ENCODE peak calls at places on chromosomes 7 and 10, in ten cellular contexts. One of them, this sample, is unnamed. For H3K27me3, the result is how much of the 10 kb centered on the place peaks cover.

GRCh38 chr7:155352753-155353115 is 55.1 kb downstream of the INSIG1 start:
- DNase-seq in body of pancreas: no peak
- DNase-seq in BJ: no peak
- DNase-seq in brain microvascular endothelial cell: no peak
- DNase-seq in adipocyte: no peak
- DNase-seq in GM23248: no peak
- DNase-seq in adrenal gland: no peak
- DNase-seq in heart right ventricle: no peak
- DNase-seq in pancreas: no peak
- DNase-seq in CD4-positive, alpha-beta memory T cell: no peak
- DNase-seq in this sample: no peak

GRCh38 chr7:102991077-102991539 is 78.3 kb downstream of the LRRC17 start:
- DNase-seq in body of pancreas: no peak
- DNase-seq in brain microvascular endothelial cell: no peak
- DNase-seq in pancreas: no peak
- DNase-seq in adrenal gland: no peak
- DNase-seq in BJ: no peak
- DNase-seq in heart right ventricle: no peak
- DNase-seq in adipocyte: no peak
- DNase-seq in CD4-positive, alpha-beta memory T cell: no peak
- DNase-seq in GM23248: no peak
- DNase-seq in this sample: no peak

GRCh38 chr7:7653568-7654187 is 13.1 kb downstream of the UMAD1 start:
- DNase-seq in adipocyte: peak
- DNase-seq in pancreas: no peak
- DNase-seq in BJ: no peak
- DNase-seq in heart right ventricle: no peak
- DNase-seq in adrenal gland: no peak
- DNase-seq in body of pancreas: no peak
- DNase-seq in brain microvascular endothelial cell: no peak
- DNase-seq in GM23248: peak
- DNase-seq in CD4-positive, alpha-beta memory T cell: peak
- DNase-seq in this sample: no peak

GRCh38 chr7:101674439-101674838 is 45.3 kb upstream of the MYL10 start:
- DNase-seq in BJ: no peak
- DNase-seq in pancreas: no peak
- DNase-seq in GM23248: no peak
- DNase-seq in heart right ventricle: no peak
- DNase-seq in adipocyte: no peak
- DNase-seq in brain microvascular endothelial cell: no peak
- DNase-seq in CD4-positive, alpha-beta memory T cell: no peak
- DNase-seq in body of pancreas: no peak
- DNase-seq in adrenal gland: no peak
- DNase-seq in this sample: no peak

GRCh38 chr7:64521409-64521984 is 41.4 kb downstream of the ZNF680 start:
- DNase-seq in GM23248: no peak
- DNase-seq in brain microvascular endothelial cell: no peak
- DNase-seq in body of pancreas: no peak
- DNase-seq in heart right ventricle: no peak
- DNase-seq in adrenal gland: no peak
- DNase-seq in BJ: no peak
- DNase-seq in adipocyte: no peak
- DNase-seq in pancreas: no peak
- DNase-seq in CD4-positive, alpha-beta memory T cell: no peak
- DNase-seq in this sample: no peak

GRCh38 chr10:73871295-73871914 is 3.0 kb downstream of the CAMK2G start:
- DNase-seq in heart right ventricle: no peak
- DNase-seq in GM23248: peak
- DNase-seq in adipocyte: no peak
- DNase-seq in pancreas: no peak
- DNase-seq in body of pancreas: no peak
- DNase-seq in adrenal gland: no peak
- DNase-seq in BJ: no peak
- DNase-seq in brain microvascular endothelial cell: no peak
- DNase-seq in CD4-positive, alpha-beta memory T cell: no peak
- DNase-seq in this sample: no peak

GRCh38 chr10:101425535-101425934 is 71.6 kb downstream of the BTRC start:
- DNase-seq in adipocyte: no peak
- DNase-seq in GM23248: no peak
- DNase-seq in brain microvascular endothelial cell: no peak
- DNase-seq in heart right ventricle: no peak
- DNase-seq in adrenal gland: no peak
- DNase-seq in body of pancreas: no peak
- DNase-seq in pancreas: no peak
- DNase-seq in BJ: no peak
- DNase-seq in CD4-positive, alpha-beta memory T cell: no peak
- DNase-seq in this sample: no peak

GRCh38 chr7:140200102-140200989 is 23.6 kb upstream of the KDM7A start:
- DNase-seq in adipocyte: peak
- DNase-seq in GM23248: peak
- DNase-seq in pancreas: no peak
- DNase-seq in adrenal gland: no peak
- DNase-seq in body of pancreas: peak
- DNase-seq in heart right ventricle: no peak
- DNase-seq in brain microvascular endothelial cell: peak
- DNase-seq in BJ: no peak
- DNase-seq in CD4-positive, alpha-beta memory T cell: no peak
- DNase-seq in this sample: no peak

GRCh38 chr7:41758321-41758720 is 55.4 kb upstream of the INHBA start:
- DNase-seq in body of pancreas: no peak
- DNase-seq in adrenal gland: no peak
- DNase-seq in adipocyte: peak
- DNase-seq in brain microvascular endothelial cell: no peak
- DNase-seq in CD4-positive, alpha-beta memory T cell: no peak
- DNase-seq in BJ: no peak
- DNase-seq in heart right ventricle: no peak
- DNase-seq in GM23248: no peak
- DNase-seq in pancreas: no peak
- DNase-seq in this sample: no peak

GRCh38 chr10:61682323-61682722 is 19.6 kb downstream of the CABCOCO1 start:
- DNase-seq in CD4-positive, alpha-beta memory T cell: no peak
- DNase-seq in body of pancreas: no peak
- DNase-seq in pancreas: no peak
- DNase-seq in heart right ventricle: no peak
- DNase-seq in GM23248: no peak
- DNase-seq in BJ: no peak
- DNase-seq in adipocyte: no peak
- DNase-seq in adrenal gland: no peak
- DNase-seq in brain microvascular endothelial cell: no peak
- DNase-seq in this sample: no peak

GRCh38 chr10:61688551-61689308 is 26.0 kb downstream of the CABCOCO1 start:
- DNase-seq in pancreas: no peak
- DNase-seq in GM23248: peak
- DNase-seq in body of pancreas: no peak
- DNase-seq in brain microvascular endothelial cell: no peak
- DNase-seq in heart right ventricle: no peak
- DNase-seq in adipocyte: peak
- DNase-seq in BJ: no peak
- DNase-seq in adrenal gland: no peak
- DNase-seq in CD4-positive, alpha-beta memory T cell: no peak
- DNase-seq in this sample: no peak

DNA sequence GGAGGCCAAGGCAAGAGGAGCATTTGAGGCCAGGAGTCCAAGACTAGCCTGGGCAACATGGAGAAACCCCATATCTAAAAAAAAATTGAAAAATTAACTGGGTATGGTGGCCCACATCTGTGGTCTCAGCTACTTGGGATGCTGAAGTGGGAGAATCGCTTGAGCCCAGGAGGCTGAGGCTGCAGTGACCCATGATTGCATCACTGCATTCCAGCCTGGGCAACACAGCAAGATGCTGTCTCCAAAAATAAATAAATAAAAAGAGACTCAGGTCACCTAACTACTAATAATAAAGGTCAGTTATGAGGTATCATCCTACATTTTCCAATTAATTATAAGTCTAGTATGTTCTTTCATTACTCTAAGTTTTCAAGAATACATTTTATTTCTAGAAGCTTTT is 20.6 kb downstream of the CABCOCO1 start:
- DNase-seq in adrenal gland: no peak
- DNase-seq in adipocyte: no peak
- DNase-seq in pancreas: no peak
- DNase-seq in GM23248: no peak
- DNase-seq in CD4-positive, alpha-beta memory T cell: no peak
- DNase-seq in body of pancreas: no peak
- DNase-seq in heart right ventricle: no peak
- DNase-seq in BJ: no peak
- DNase-seq in brain microvascular endothelial cell: no peak
- DNase-seq in this sample: no peak
- H3K27me3 ChIP-seq in adrenal gland: under half
- H3K27me3 ChIP-seq in adipocyte: under half
- H3K27me3 ChIP-seq in pancreas: under half
- H3K27me3 ChIP-seq in GM23248: under half
- H3K27me3 ChIP-seq in CD4-positive, alpha-beta memory T cell: under half
- H3K27me3 ChIP-seq in body of pancreas: under half
- H3K27me3 ChIP-seq in heart right ventricle: under half
- H3K27me3 ChIP-seq in BJ: under half
- H3K27me3 ChIP-seq in brain microvascular endothelial cell: under half
- H3K27me3 ChIP-seq in this sample: under half

GRCh38 chr10:8060010-8060703 is 5.7 kb downstream of the GATA3 start:
- DNase-seq in adrenal gland: peak
- DNase-seq in BJ: peak
- DNase-seq in adipocyte: peak
- DNase-seq in GM23248: peak
- DNase-seq in heart right ventricle: no peak
- DNase-seq in body of pancreas: no peak
- DNase-seq in CD4-positive, alpha-beta memory T cell: peak
- DNase-seq in brain microvascular endothelial cell: no peak
- DNase-seq in pancreas: no peak
- DNase-seq in this sample: no peak
- H3K27me3 ChIP-seq in adrenal gland: under half
- H3K27me3 ChIP-seq in BJ: under half
- H3K27me3 ChIP-seq in adipocyte: half or more
- H3K27me3 ChIP-seq in GM23248: half or more
- H3K27me3 ChIP-seq in heart right ventricle: half or more
- H3K27me3 ChIP-seq in body of pancreas: under half
- H3K27me3 ChIP-seq in CD4-positive, alpha-beta memory T cell: under half
- H3K27me3 ChIP-seq in brain microvascular endothelial cell: half or more
- H3K27me3 ChIP-seq in pancreas: under half
- H3K27me3 ChIP-seq in this sample: under half

DNA sequence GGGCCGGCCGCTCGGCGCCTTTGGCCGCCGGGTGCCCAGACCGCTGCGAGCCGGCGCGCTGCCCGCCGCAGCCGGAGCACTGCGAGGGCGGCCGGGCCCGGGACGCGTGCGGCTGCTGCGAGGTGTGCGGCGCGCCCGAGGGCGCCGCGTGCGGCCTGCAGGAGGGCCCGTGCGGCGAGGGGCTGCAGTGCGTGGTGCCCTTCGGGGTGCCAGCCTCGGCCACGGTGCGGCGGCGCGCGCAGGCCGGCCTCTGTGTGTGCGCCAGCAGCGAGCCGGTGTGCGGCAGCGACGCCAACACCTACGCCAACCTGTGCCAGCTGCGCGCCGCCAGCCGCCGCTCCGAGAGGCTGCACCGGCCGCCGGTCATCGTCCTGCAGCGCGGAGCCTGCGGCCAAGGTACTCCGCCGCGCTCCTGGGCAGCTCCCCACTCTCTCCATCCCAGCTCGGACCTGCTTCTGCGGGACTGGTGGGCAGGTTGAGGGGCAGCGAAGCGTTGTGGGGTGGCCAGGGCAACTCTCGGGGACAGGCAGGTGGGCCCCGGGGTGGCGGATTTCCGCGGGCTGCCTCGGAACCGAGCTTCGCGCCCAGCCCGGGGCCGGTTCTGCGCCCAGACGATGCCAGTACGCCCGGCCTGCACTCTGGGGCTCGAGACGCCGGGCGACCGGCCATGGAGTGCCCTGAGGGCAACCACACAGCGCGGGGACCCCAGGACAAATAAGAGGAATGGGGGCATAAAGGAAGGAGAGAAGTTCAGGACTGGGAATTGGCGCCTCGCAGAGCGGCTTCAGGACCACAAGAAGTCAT is 578 bp downstream of the HTRA1 start:
- DNase-seq in adipocyte: no peak
- DNase-seq in heart right ventricle: no peak
- DNase-seq in BJ: no peak
- DNase-seq in body of pancreas: peak
- DNase-seq in brain microvascular endothelial cell: no peak
- DNase-seq in pancreas: peak
- DNase-seq in CD4-positive, alpha-beta memory T cell: no peak
- DNase-seq in adrenal gland: no peak
- DNase-seq in GM23248: peak
- DNase-seq in this sample: no peak
- H3K27me3 ChIP-seq in adipocyte: under half
- H3K27me3 ChIP-seq in heart right ventricle: under half
- H3K27me3 ChIP-seq in BJ: under half
- H3K27me3 ChIP-seq in body of pancreas: under half
- H3K27me3 ChIP-seq in brain microvascular endothelial cell: under half
- H3K27me3 ChIP-seq in pancreas: under half
- H3K27me3 ChIP-seq in CD4-positive, alpha-beta memory T cell: under half
- H3K27me3 ChIP-seq in adrenal gland: under half
- H3K27me3 ChIP-seq in GM23248: under half
- H3K27me3 ChIP-seq in this sample: under half

GRCh38 chr7:45181286-45181960 is 23.8 kb downstream of the RAMP3 start:
- DNase-seq in heart right ventricle: no peak
- DNase-seq in CD4-positive, alpha-beta memory T cell: no peak
- DNase-seq in adrenal gland: peak
- DNase-seq in BJ: no peak
- DNase-seq in GM23248: no peak
- DNase-seq in pancreas: no peak
- DNase-seq in brain microvascular endothelial cell: no peak
- DNase-seq in adipocyte: no peak
- DNase-seq in body of pancreas: no peak
- DNase-seq in this sample: no peak

GRCh38 chr7:45178241-45179225 is 20.9 kb downstream of the RAMP3 start:
- DNase-seq in heart right ventricle: no peak
- DNase-seq in body of pancreas: no peak
- DNase-seq in BJ: no peak
- DNase-seq in adrenal gland: peak
- DNase-seq in adipocyte: no peak
- DNase-seq in GM23248: peak
- DNase-seq in brain microvascular endothelial cell: no peak
- DNase-seq in CD4-positive, alpha-beta memory T cell: no peak
- DNase-seq in pancreas: no peak
- DNase-seq in this sample: no peak

GRCh38 chr7:45179666-45180065 is 22.1 kb downstream of the RAMP3 start:
- DNase-seq in GM23248: no peak
- DNase-seq in CD4-positive, alpha-beta memory T cell: no peak
- DNase-seq in body of pancreas: no peak
- DNase-seq in BJ: no peak
- DNase-seq in brain microvascular endothelial cell: no peak
- DNase-seq in heart right ventricle: no peak
- DNase-seq in adrenal gland: no peak
- DNase-seq in adipocyte: no peak
- DNase-seq in pancreas: no peak
- DNase-seq in this sample: no peak

GRCh38 chr7:45181991-45182855 is 24.6 kb downstream of the RAMP3 start:
- DNase-seq in adipocyte: no peak
- DNase-seq in CD4-positive, alpha-beta memory T cell: no peak
- DNase-seq in BJ: no peak
- DNase-seq in adrenal gland: peak
- DNase-seq in GM23248: no peak
- DNase-seq in pancreas: no peak
- DNase-seq in body of pancreas: no peak
- DNase-seq in brain microvascular endothelial cell: no peak
- DNase-seq in heart right ventricle: no peak
- DNase-seq in this sample: no peak

GRCh38 chr7:45180084-45180986 is 22.7 kb downstream of the RAMP3 start:
- DNase-seq in GM23248: no peak
- DNase-seq in BJ: no peak
- DNase-seq in adrenal gland: peak
- DNase-seq in pancreas: no peak
- DNase-seq in brain microvascular endothelial cell: no peak
- DNase-seq in CD4-positive, alpha-beta memory T cell: no peak
- DNase-seq in adipocyte: no peak
- DNase-seq in body of pancreas: no peak
- DNase-seq in heart right ventricle: no peak
- DNase-seq in this sample: no peak
- H3K27me3 ChIP-seq in GM23248: under half
- H3K27me3 ChIP-seq in BJ: under half
- H3K27me3 ChIP-seq in adrenal gland: under half
- H3K27me3 ChIP-seq in pancreas: under half
- H3K27me3 ChIP-seq in brain microvascular endothelial cell: under half
- H3K27me3 ChIP-seq in CD4-positive, alpha-beta memory T cell: under half
- H3K27me3 ChIP-seq in adipocyte: half or more
- H3K27me3 ChIP-seq in body of pancreas: under half
- H3K27me3 ChIP-seq in heart right ventricle: under half
- H3K27me3 ChIP-seq in this sample: under half

This sample was measured in CD8-positive, alpha-beta T cell.